ENCODE peak calls at places on chromosomes 3 and 15, in eight cellular contexts. Z is WTC11, G is right lobe of liver, X is endothelial cell of umbilical vein, U is foreskin fibroblast, C is gastrocnemius medialis, F is endothelial cell, E is RWPE1. O is an unnamed sample.

GRCh38 chr3:43239755-43240154 is 46.6 kb upstream of the SNRK start:
- DNase-seq in E (no peak), X (no peak), F (no peak), Z (no peak), G (no peak), U (no peak), C (no peak), O (peak)

GRCh38 chr15:67100808-67101581 is 35.6 kb downstream of the SMAD3 start:
- DNase-seq in E (no peak), F (no peak), G (no peak), Z (no peak), U (no peak), C (no peak), X (no peak), O (no peak)

GRCh38 chr15:101126618-101127502 is 125.0 kb downstream of the CHSY1 start:
- DNase-seq in X (no peak), G (no peak), C (no peak), E (no peak), Z (no peak), U (no peak), F (no peak), O (no peak)

GRCh38 chr3:43155464-43156121 is 49.7 kb upstream of the POMGNT2 start:
- DNase-seq in E (peak), F (peak), G (peak), C (peak), Z (peak), U (peak), X (peak), O (peak)

GRCh38 chr3:9795212-9795611 is 2.3 kb downstream of the ARPC4 start:
- DNase-seq in U (no peak), E (no peak), Z (no peak), C (no peak), F (no peak), X (no peak), G (no peak), O (no peak)

GRCh38 chr3:17589888-17590287 is 152.5 kb downstream of the TBC1D5 start:
- DNase-seq in E (no peak), F (no peak), C (no peak), Z (no peak), G (no peak), U (no peak), X (no peak), O (no peak)

GRCh38 chr3:153350420-153350819 is 188.4 kb downstream of the RAP2B start:
- DNase-seq in F (no peak), X (no peak), U (peak), E (peak), C (no peak), G (no peak), Z (no peak), O (peak)

GRCh38 chr3:134103470-134103869 is 73.7 kb upstream of the SLCO2A1 start:
- DNase-seq in U (no peak), X (no peak), F (no peak), G (no peak), C (no peak), Z (no peak), E (no peak), O (no peak)

GRCh38 chr3:12579919-12580318 is 23.0 kb downstream of the MKRN2 start:
- DNase-seq in E (no peak), X (peak), Z (no peak), C (no peak), G (no peak), U (peak), F (no peak), O (no peak)

GRCh38 chr3:69999191-70000027 is at the start of gene SAMMSON:
- DNase-seq in E (no peak), F (no peak), Z (peak), C (no peak), X (no peak), G (no peak), U (no peak), O (no peak)

GRCh38 chr3:110894574-110894973 is 177.0 kb upstream of the NECTIN3 start:
- DNase-seq in G (no peak), F (no peak), C (no peak), Z (no peak), U (no peak), X (no peak), E (no peak), O (no peak)

GRCh38 chr3:143283432-143284128 is 164.0 kb downstream of the CHST2 start:
- DNase-seq in U (no peak), E (peak), G (no peak), C (no peak), Z (no peak), F (no peak), X (no peak), O (no peak)

GRCh38 chr3:188299713-188300112 is 145.8 kb downstream of the LPP start:
- DNase-seq in Z (no peak), G (no peak), X (no peak), F (no peak), C (no peak), U (no peak), E (no peak), O (no peak)

GRCh38 chr3:108301695-108302404 is 5.5 kb downstream of the HHLA2 start:
- DNase-seq in C (no peak), U (no peak), X (no peak), Z (no peak), E (no peak), F (no peak), G (no peak), O (peak)

GRCh38 chr3:149977391-149977790 is 6.7 kb upstream of the PFN2 start:
- DNase-seq in F (no peak), Z (no peak), X (no peak), E (no peak), G (no peak), U (no peak), C (no peak), O (no peak)

GRCh38 chr3:160006282-160007163 is 17.9 kb downstream of the IL12A start:
- DNase-seq in X (peak), Z (peak), G (peak), U (peak), C (peak), F (peak), E (peak), O (peak)
- TF ChIP-seq CTCF in X (peak), Z (peak), G (peak), U (peak), C (peak), F (peak), E (peak), O (peak)

DNA sequence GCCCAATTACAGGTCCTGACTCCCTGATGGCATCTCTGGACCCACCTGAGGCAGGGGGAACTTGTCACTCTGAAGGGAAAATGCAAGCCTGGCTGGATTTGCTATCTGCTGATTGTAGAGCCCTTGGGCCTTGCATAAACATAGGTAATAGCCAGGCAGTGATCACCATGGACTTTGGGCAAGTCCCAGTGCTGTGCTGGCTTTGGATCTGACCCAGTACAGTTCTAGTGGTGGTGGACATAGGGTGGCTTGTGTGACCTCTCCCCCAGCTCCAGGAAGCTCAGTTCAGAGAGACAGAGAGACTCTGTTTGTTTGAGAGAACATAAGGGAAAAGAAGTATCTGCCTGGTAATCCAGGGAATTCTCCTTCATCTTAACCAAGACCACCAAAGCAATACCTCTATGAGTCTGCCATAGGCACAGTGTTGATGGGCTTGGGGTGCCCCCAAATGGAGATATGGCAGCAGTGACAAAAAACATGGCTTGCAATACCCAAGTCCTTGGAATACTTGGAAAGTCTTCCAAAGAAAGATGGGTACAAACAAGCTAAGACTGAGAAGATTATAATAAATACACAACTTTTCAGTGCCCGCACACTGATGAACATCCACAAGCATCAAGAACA is 348.5 kb downstream of the PYDC2 start:
- DNase-seq in G (peak), E (no peak), Z (peak), U (no peak), X (no peak), C (no peak), F (no peak), O (no peak)
- TF ChIP-seq CTCF in G (peak), E (no peak), Z (no peak), U (no peak), X (no peak), C (no peak), F (no peak), O (peak)

DNA sequence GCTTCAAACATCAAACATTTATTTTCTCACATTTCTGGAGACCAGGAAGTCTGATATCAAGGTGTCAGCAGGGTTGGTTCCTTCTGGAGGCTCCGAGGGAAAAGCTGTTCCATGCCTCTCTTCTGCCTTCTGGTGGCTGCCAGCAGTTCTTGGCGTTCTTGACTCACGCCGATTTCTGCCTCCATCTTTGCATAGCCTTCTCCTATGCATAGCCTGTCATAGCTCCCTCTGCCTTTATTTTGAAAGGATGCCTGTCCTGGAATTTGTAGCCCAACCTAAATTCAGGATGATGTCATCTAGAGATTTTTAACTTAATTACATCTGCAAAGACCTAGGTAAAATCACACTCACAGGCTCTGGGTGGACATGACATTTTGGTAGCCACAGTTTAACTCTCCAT is 70.4 kb downstream of the RGMA start:
- DNase-seq in X (no peak), E (no peak), G (no peak), U (no peak), Z (no peak), F (no peak), C (no peak), O (no peak)
- TF ChIP-seq CTCF in X (peak), E (no peak), G (no peak), U (no peak), Z (no peak), F (no peak), C (peak), O (peak)

DNA sequence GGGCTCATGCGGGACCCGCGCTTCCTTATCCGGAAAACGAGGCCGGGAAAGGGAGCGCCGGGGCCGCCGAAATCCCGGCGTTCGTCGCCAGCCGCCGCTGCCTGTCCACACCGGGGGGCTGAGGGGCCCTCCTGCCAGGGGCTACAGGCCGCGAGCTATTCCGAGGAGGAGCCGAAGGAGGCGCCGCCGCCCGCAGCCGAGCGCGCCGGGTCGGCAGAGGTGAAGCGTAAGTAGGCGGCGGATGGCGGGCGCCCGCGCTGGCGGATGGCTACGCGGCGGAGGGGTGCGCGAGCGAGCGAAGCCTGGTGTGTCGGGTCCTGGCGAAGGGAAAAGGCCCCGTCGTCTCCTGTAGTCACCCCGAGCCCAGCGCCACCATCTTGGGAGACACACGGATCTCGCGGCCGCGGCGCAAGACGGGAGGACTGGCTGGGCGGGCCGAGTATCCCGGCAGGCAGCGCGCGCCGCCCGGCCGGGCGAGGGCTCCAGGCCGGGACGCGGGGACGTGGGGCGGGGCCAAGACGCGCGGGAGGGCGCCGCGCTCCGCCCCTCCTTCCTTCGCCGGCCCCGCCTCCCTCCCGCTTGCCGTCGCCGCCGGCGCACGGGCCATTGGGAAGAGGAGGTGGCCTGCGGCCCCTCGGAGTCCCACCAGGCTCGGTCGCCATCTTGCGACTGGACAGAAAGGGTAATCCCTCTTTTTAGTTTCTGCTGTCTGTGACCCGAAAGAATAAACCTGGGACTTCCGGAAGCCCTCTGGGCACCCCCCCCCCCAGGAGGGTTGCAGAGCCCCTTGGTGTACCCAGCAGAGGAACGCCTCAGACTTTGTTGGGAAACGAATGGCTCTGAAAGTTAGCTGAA is at the start of gene UBE3A:
- DNase-seq in F (peak), G (peak), Z (peak), E (peak), C (peak), U (peak), X (peak), O (peak)
- TF ChIP-seq CTCF in F (no peak), G (peak), Z (no peak), E (peak), C (peak), U (no peak), X (peak), O (peak)

DNA sequence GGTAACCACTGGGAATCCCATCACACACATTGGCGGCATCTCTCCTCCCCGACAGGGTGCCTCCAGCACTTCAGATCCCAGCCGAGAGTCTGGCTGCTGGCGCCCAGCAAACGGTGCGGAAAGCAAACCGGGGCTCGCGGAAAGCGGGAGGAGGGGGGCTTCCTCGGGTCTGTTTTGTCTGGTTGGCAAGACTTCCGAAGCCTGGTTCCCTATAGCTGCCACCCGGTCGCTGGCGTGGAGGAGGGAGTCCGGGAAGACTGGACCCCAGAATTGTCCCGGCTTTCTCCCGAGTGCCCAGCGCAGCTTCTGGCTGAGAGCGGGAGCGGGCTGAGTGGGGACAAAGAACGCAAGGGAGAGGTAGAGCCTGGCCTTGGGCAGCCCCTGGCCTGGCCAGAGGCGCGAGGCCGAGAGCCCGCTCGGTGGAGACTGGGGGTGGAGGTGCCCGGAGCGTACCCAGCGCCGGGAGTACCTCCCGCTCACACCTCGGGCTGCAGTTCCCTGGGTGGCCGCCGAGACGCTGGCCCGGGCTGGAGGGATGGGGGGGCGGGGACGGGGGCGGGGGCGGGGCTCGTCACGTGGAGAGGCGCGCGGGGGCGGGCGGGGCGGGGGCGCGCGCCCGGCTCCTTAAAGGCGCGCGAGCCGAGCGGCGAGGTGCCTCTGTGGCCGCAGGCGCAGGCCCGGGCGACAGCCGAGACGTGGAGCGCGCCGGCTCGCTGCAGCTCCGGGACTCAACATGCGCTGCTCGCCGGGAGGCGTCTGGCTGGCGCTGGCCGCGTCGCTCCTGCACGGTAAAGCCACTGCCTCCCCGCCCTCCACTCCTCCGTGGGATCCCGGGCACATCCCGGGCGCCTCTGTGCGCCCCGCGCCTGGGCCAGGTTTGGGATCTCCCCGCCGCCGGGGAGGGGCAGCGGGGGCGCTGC is at the start of gene CHRNA7:
- DNase-seq in U (peak), F (peak), E (peak), X (peak), Z (peak), C (peak), G (peak), O (peak)
- TF ChIP-seq CTCF in U (no peak), F (peak), E (peak), X (peak), Z (no peak), C (no peak), G (peak), O (peak)

GRCh38 chr3:57972421-57973111 is 35.7 kb upstream of the FLNB start:
- DNase-seq in U (no peak), C (no peak), E (no peak), G (no peak), F (no peak), Z (no peak), X (no peak), O (peak)
- TF ChIP-seq CTCF in U (no peak), C (no peak), E (no peak), G (no peak), F (no peak), Z (no peak), X (no peak), O (no peak)

GRCh38 chr3:47804571-47804970 is 1.6 kb downstream of the DHX30 start:
- DNase-seq in G (no peak), C (no peak), Z (no peak), U (no peak), F (no peak), E (no peak), X (no peak), O (no peak)

GRCh38 chr3:47802734-47803477 is at the start of gene DHX30:
- DNase-seq in X (peak), C (peak), E (peak), Z (peak), G (peak), U (peak), F (peak), O (peak)

GRCh38 chr3:47794585-47794984 is 8.4 kb upstream of the DHX30 start:
- DNase-seq in C (no peak), X (no peak), F (no peak), G (no peak), U (no peak), E (no peak), Z (no peak), O (no peak)

GRCh38 chr3:47803478-47804025 is 614 bp downstream of the DHX30 start:
- DNase-seq in G (no peak), Z (no peak), U (no peak), F (no peak), X (no peak), E (no peak), C (no peak), O (no peak)

GRCh38 chr3:47799733-47800132 is 3.2 kb upstream of the DHX30 start:
- DNase-seq in E (no peak), G (no peak), F (peak), C (no peak), X (no peak), Z (peak), U (no peak), O (no peak)
- TF ChIP-seq CTCF in E (no peak), G (peak), F (peak), C (no peak), X (peak), Z (no peak), U (peak), O (peak)

DNA sequence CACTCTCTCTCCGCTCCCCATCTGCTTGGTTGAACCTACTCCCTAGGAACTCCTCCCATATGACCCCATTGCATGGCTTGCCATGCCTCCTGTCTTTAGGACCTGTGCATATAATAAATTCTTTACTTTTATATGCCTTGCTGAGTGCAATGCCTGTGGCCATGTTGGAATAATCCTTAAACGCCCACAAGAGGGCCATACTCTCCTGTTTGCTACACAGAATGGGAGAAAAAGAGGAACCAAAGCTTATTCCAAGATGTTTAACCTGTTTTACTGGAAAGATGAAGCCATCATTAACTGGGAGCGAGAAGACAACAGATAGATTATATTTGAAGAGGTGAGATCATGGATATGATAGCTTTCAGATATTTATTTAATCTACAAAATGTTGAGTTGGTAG is 1097.8 kb downstream of the NAALADL2 start:
- DNase-seq in Z (no peak), U (no peak), E (no peak), C (no peak), X (no peak), G (no peak), F (peak), O (no peak)
- TF ChIP-seq CTCF in Z (no peak), U (peak), E (no peak), C (no peak), X (no peak), G (peak), F (no peak), O (no peak)

O was measured in foreskin keratinocyte.